ENCODE peak calls at places on chromosomes 4 and X, in five cellular contexts. One of them, this sample, is unnamed.

GRCh38 chr4:58301384-58301783 is 1191.2 kb upstream of the IGFBP7 start:
- DNase-seq in NT2/D1: peak
- DNase-seq in H1: no peak
- DNase-seq in HepG2: no peak
- DNase-seq in GM12878: no peak
- DNase-seq in this sample: no peak

GRCh38 chr4:113673450-113673849 is 88.1 kb downstream of the CAMK2D start:
- DNase-seq in NT2/D1: no peak
- DNase-seq in H1: peak
- DNase-seq in HepG2: no peak
- DNase-seq in GM12878: no peak
- DNase-seq in this sample: no peak

GRCh38 chr4:110005461-110006056 is 92.9 kb downstream of the EGF start:
- DNase-seq in NT2/D1: peak
- DNase-seq in H1: no peak
- DNase-seq in HepG2: peak
- DNase-seq in GM12878: peak
- DNase-seq in this sample: peak

GRCh38 chrX:135737361-135738071 is 24.1 kb downstream of the CT45A1 start:
- DNase-seq in NT2/D1: no peak
- DNase-seq in H1: no peak
- DNase-seq in HepG2: no peak
- DNase-seq in GM12878: no peak
- DNase-seq in this sample: no peak

GRCh38 chrX:155434906-155435743 is 23.3 kb downstream of the F8A3 start:
- DNase-seq in NT2/D1: no peak
- DNase-seq in H1: no peak
- DNase-seq in HepG2: no peak
- DNase-seq in GM12878: no peak
- DNase-seq in this sample: no peak

GRCh38 chr4:141599853-141600252 is 36.5 kb upstream of the IL15 start:
- DNase-seq in NT2/D1: no peak
- DNase-seq in H1: no peak
- DNase-seq in HepG2: no peak
- DNase-seq in GM12878: no peak
- DNase-seq in this sample: no peak

GRCh38 chrX:45622538-45622937 is 421.9 kb upstream of the DIPK2B start:
- DNase-seq in NT2/D1: no peak
- DNase-seq in H1: no peak
- DNase-seq in HepG2: no peak
- DNase-seq in GM12878: no peak
- DNase-seq in this sample: no peak

GRCh38 chr4:2247128-2248043 is 5.5 kb upstream of the HAUS3 start:
- DNase-seq in NT2/D1: no peak
- DNase-seq in H1: no peak
- DNase-seq in HepG2: no peak
- DNase-seq in GM12878: no peak
- DNase-seq in this sample: no peak

GRCh38 chrX:113133316-113133715 is 292.7 kb upstream of the AMOT start:
- DNase-seq in NT2/D1: no peak
- DNase-seq in H1: no peak
- DNase-seq in HepG2: no peak
- DNase-seq in GM12878: no peak
- DNase-seq in this sample: no peak

GRCh38 chr4:22515888-22516541 is at the start of gene ADGRA3:
- DNase-seq in NT2/D1: no peak
- DNase-seq in H1: no peak
- DNase-seq in HepG2: peak
- DNase-seq in GM12878: no peak
- DNase-seq in this sample: peak

GRCh38 chrX:17860179-17860780 is 818 bp downstream of the RAI2 start:
- DNase-seq in NT2/D1: no peak
- DNase-seq in H1: no peak
- DNase-seq in HepG2: no peak
- DNase-seq in GM12878: no peak
- DNase-seq in this sample: peak

GRCh38 chr4:138688531-138689181 is 326.9 kb upstream of the NOCT start:
- DNase-seq in NT2/D1: no peak
- DNase-seq in H1: no peak
- DNase-seq in HepG2: no peak
- DNase-seq in GM12878: no peak
- DNase-seq in this sample: no peak

GRCh38 chr4:10161146-10161545 is 44.5 kb upstream of the WDR1 start:
- DNase-seq in NT2/D1: no peak
- DNase-seq in H1: no peak
- DNase-seq in HepG2: no peak
- DNase-seq in GM12878: no peak
- DNase-seq in this sample: no peak

GRCh38 chrX:17500145-17500579 is 125.2 kb downstream of the NHS start:
- DNase-seq in NT2/D1: no peak
- DNase-seq in H1: no peak
- DNase-seq in HepG2: no peak
- DNase-seq in GM12878: no peak
- DNase-seq in this sample: no peak

GRCh38 chrX:18537068-18537467 is 111.7 kb downstream of the CDKL5 start:
- DNase-seq in NT2/D1: no peak
- DNase-seq in H1: no peak
- DNase-seq in HepG2: no peak
- DNase-seq in GM12878: no peak
- DNase-seq in this sample: no peak

GRCh38 chr4:173807347-173807746 is 277.3 kb upstream of the HAND2 start:
- DNase-seq in NT2/D1: no peak
- DNase-seq in H1: no peak
- DNase-seq in HepG2: no peak
- DNase-seq in GM12878: no peak
- DNase-seq in this sample: no peak

GRCh38 chrX:133645977-133646750 is 230.9 kb upstream of the GPC4 start:
- DNase-seq in NT2/D1: no peak
- DNase-seq in H1: no peak
- DNase-seq in HepG2: no peak
- DNase-seq in GM12878: no peak
- DNase-seq in this sample: no peak

GRCh38 chr4:83285022-83285387 is 407 bp upstream of the COQ2 start:
- DNase-seq in NT2/D1: no peak
- DNase-seq in H1: no peak
- DNase-seq in HepG2: no peak
- DNase-seq in GM12878: no peak
- DNase-seq in this sample: no peak

DNA sequence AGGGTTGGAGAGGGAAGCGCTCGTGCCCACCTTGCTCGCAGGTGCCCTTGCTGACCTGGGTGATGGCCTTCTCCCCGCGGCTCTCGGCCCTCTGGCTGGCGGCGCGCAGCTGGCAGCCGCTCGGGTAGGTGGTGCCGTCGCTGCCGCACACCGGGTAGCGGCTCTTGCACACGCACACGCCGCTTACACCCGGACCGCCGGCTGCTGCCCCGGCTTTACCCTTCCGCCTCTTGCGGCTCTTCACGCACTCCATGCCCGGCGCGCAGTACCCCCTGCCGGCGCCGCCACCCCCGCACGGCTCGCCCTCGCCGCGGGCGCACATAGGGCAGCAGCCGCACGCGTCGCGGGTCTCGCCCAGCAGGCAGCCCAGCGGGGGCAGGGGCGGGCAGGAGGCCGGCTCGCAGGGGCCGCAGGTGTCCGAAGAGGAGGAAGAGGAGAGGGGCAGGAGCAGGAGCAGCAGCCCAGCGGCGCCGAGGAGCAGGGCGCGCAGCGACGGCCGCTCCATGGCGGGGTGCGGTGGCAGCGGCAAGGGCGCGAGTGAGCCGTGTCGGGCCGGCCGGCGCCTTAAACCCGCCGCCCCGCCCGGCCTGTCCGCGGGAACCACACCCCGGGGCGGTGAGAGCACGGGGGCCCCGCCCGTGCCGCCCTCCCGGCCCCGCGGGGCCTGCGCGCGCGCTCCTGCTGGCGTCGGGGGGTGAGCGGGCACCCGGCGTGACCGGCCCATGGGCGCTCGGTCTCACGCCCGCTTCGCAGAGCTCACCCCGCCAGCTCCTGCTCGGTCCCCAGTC is at the start of gene IGFBP7:
- DNase-seq in NT2/D1: no peak
- DNase-seq in H1: no peak
- DNase-seq in HepG2: no peak
- DNase-seq in GM12878: no peak
- DNase-seq in this sample: peak
- TF ChIP-seq SUZ12 in NT2/D1: no peak
- TF ChIP-seq SUZ12 in H1: peak
- TF ChIP-seq SUZ12 in HepG2: no peak
- TF ChIP-seq SUZ12 in GM12878: peak
- TF ChIP-seq SUZ12 in this sample: no peak

GRCh38 chrX:111823703-111824102 is 52.3 kb upstream of the TRPC5OS start:
- DNase-seq in NT2/D1: no peak
- DNase-seq in H1: no peak
- DNase-seq in HepG2: no peak
- DNase-seq in GM12878: no peak
- DNase-seq in this sample: no peak

GRCh38 chrX:111822191-111822590 is 53.8 kb upstream of the TRPC5OS start:
- DNase-seq in NT2/D1: no peak
- DNase-seq in H1: no peak
- DNase-seq in HepG2: no peak
- DNase-seq in GM12878: no peak
- DNase-seq in this sample: no peak

GRCh38 chrX:111823068-111823467 is 52.9 kb upstream of the TRPC5OS start:
- DNase-seq in NT2/D1: peak
- DNase-seq in H1: peak
- DNase-seq in HepG2: no peak
- DNase-seq in GM12878: no peak
- DNase-seq in this sample: peak
- TF ChIP-seq SUZ12 in NT2/D1: no peak
- TF ChIP-seq SUZ12 in H1: no peak
- TF ChIP-seq SUZ12 in HepG2: no peak
- TF ChIP-seq SUZ12 in GM12878: no peak
- TF ChIP-seq SUZ12 in this sample: no peak

GRCh38 chrX:40007746-40008705 is 89.7 kb downstream of the BCOR start:
- DNase-seq in NT2/D1: no peak
- DNase-seq in H1: no peak
- DNase-seq in HepG2: no peak
- DNase-seq in GM12878: no peak
- DNase-seq in this sample: no peak

GRCh38 chrX:40010550-40011364 is 87.0 kb downstream of the BCOR start:
- DNase-seq in NT2/D1: no peak
- DNase-seq in H1: no peak
- DNase-seq in HepG2: peak
- DNase-seq in GM12878: no peak
- DNase-seq in this sample: no peak

GRCh38 chrX:40009890-40010289 is 87.9 kb downstream of the BCOR start:
- DNase-seq in NT2/D1: no peak
- DNase-seq in H1: no peak
- DNase-seq in HepG2: no peak
- DNase-seq in GM12878: no peak
- DNase-seq in this sample: no peak

GRCh38 chrX:40008841-40009461 is 88.8 kb downstream of the BCOR start:
- DNase-seq in NT2/D1: no peak
- DNase-seq in H1: no peak
- DNase-seq in HepG2: no peak
- DNase-seq in GM12878: no peak
- DNase-seq in this sample: no peak

DNA sequence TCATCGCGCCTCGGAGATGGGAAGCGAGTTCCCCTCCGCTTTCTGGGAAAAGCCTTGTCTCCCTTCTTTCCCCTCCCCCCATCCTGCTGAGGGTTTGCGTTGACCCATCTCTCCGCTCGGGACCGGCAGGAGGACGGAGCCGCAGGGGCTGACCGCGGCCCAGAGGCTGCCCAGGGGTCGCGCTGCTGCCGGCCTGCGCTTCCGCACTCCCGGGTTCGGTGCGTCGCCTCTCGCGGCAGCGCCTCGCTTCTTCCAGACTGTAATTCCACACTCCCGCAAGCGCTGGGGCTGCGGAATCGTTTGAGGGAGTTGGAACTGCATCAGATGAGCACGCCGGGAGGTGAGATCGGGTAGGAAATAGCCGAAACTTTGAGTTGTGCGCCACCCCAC is 88.3 kb downstream of the BCOR start:
- DNase-seq in NT2/D1: no peak
- DNase-seq in H1: no peak
- DNase-seq in HepG2: no peak
- DNase-seq in GM12878: no peak
- DNase-seq in this sample: no peak
- TF ChIP-seq SUZ12 in NT2/D1: no peak
- TF ChIP-seq SUZ12 in H1: no peak
- TF ChIP-seq SUZ12 in HepG2: no peak
- TF ChIP-seq SUZ12 in GM12878: no peak
- TF ChIP-seq SUZ12 in this sample: no peak

GRCh38 chr4:159594576-159594975 is 491.7 kb downstream of the RAPGEF2 start:
- DNase-seq in NT2/D1: no peak
- DNase-seq in H1: no peak
- DNase-seq in HepG2: no peak
- DNase-seq in GM12878: no peak
- DNase-seq in this sample: no peak

GRCh38 chr4:159593651-159594050 is 490.8 kb downstream of the RAPGEF2 start:
- DNase-seq in NT2/D1: no peak
- DNase-seq in H1: no peak
- DNase-seq in HepG2: no peak
- DNase-seq in GM12878: no peak
- DNase-seq in this sample: no peak

GRCh38 chr4:159598602-159599001 is 495.7 kb downstream of the RAPGEF2 start:
- DNase-seq in NT2/D1: no peak
- DNase-seq in H1: no peak
- DNase-seq in HepG2: no peak
- DNase-seq in GM12878: no peak
- DNase-seq in this sample: no peak

DNA sequence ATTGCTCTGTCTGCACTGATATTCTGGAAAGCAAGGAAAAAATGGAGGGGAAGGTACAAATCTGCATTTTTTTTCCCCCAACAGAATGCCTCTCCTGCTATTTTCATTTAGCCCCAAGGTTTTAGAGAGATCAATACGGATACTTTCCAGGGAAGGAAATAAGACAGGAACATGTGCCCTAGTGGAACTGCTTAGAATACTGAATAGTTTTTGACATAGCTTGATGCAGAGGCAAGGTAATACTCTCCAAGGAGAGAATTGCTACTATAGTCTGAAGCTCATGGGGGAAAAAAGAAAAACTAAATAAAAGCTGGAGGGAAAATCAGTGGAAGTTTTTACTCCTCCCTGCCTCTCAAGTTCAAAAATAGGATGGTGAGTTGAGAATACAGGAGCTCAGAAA is 490.3 kb downstream of the RAPGEF2 start:
- DNase-seq in NT2/D1: no peak
- DNase-seq in H1: no peak
- DNase-seq in HepG2: no peak
- DNase-seq in GM12878: no peak
- DNase-seq in this sample: no peak
- TF ChIP-seq SUZ12 in NT2/D1: no peak
- TF ChIP-seq SUZ12 in H1: no peak
- TF ChIP-seq SUZ12 in HepG2: no peak
- TF ChIP-seq SUZ12 in GM12878: no peak
- TF ChIP-seq SUZ12 in this sample: no peak

This sample was measured in HEK293T.